ENCODE peak calls at places on chromosomes 1 and 21, in four cellular contexts. C, X, S and Y are unnamed samples.
A peak's percentile ranks its signal among the peaks of the same experiment; 100 is the strongest.

GRCh38 chr1:7389201-7389785 is 381.8 kb upstream of the VAMP3 start:
- DNase-seq in C (no peak), X (no peak), S (no peak), Y (no peak)

GRCh38 chr1:158199840-158200239 is 19.1 kb downstream of the CD1D start:
- DNase-seq in C (no peak), X (no peak), S (no peak), Y (no peak)

GRCh38 chr1:67308136-67308535 is 463 bp downstream of the IL12RB2 start:
- DNase-seq in C (no peak), X (peak; percentile 35), S (no peak), Y (no peak)

GRCh38 chr1:110606784-110607662 is 865 bp upstream of the KCNA2 start:
- DNase-seq in C (no peak), X (peak; percentile 31), S (peak; percentile 31), Y (no peak)

GRCh38 chr1:202029171-202029665 is 18.8 kb downstream of the ELF3 start:
- DNase-seq in C (no peak), X (no peak), S (no peak), Y (no peak)

GRCh38 chr1:115545791-115546733 is 95.7 kb upstream of the VANGL1 start:
- DNase-seq in C (no peak), X (peak; percentile 74), S (peak; percentile 28), Y (peak; percentile 60)

GRCh38 chr1:31667065-31667785 is 22.5 kb upstream of the PEF1 start:
- DNase-seq in C (no peak), X (no peak), S (no peak), Y (no peak)

GRCh38 chr1:247933989-247934388 is 9.3 kb downstream of the OR2AJ1 start:
- DNase-seq in C (no peak), X (no peak), S (no peak), Y (no peak)

GRCh38 chr1:23123528-23123927 is 45.1 kb downstream of the LUZP1 start:
- DNase-seq in C (no peak), X (no peak), S (no peak), Y (peak; percentile 33)

GRCh38 chr1:7707527-7707926 is 63.6 kb upstream of the VAMP3 start:
- DNase-seq in C (no peak), X (no peak), S (no peak), Y (no peak)

GRCh38 chr1:236522937-236523703 is 662 bp upstream of the LGALS8 start:
- DNase-seq in C (no peak), X (peak; percentile 40), S (no peak), Y (peak; percentile 54)

GRCh38 chr1:18341291-18342058 is 139.3 kb upstream of the KLHDC7A start:
- DNase-seq in C (peak; percentile 53), X (no peak), S (no peak), Y (no peak)

GRCh38 chr21:46095106-46095719 is 2.7 kb upstream of the COL6A2 start:
- DNase-seq in C (no peak), X (no peak), S (no peak), Y (no peak)

GRCh38 chr1:19799233-19799876 is 361 bp downstream of the TMCO4 start:
- DNase-seq in C (no peak), X (no peak), S (peak; percentile 85), Y (peak; percentile 56)

GRCh38 chr1:4306559-4307467 is 347.6 kb upstream of the AJAP1 start:
- DNase-seq in C (no peak), X (no peak), S (no peak), Y (no peak)

GRCh38 chr1:229579101-229579651 is 20.7 kb upstream of the ABCB10 start:
- DNase-seq in C (peak; percentile 41), X (no peak), S (no peak), Y (peak; percentile 45)

GRCh38 chr1:20242890-20243479 is 47.7 kb upstream of the VWA5B1 start:
- DNase-seq in C (no peak), X (no peak), S (peak; percentile 20), Y (no peak)

GRCh38 chr1:100419072-100419471 is 66.8 kb downstream of the CDC14A start:
- DNase-seq in C (no peak), X (no peak), S (no peak), Y (no peak)

GRCh38 chr1:47437518-47438320 is at the start of gene FOXD2:
- DNase-seq in C (peak; percentile 59), X (peak; percentile 95), S (peak; percentile 97), Y (peak; percentile 73)

GRCh38 chr21:44780140-44780508 is 21.5 kb downstream of the UBE2G2 start:
- DNase-seq in C (no peak), X (no peak), S (no peak), Y (no peak)

GRCh38 chr21:44779417-44780139 is 22.0 kb downstream of the UBE2G2 start:
- DNase-seq in C (no peak), X (no peak), S (no peak), Y (no peak)

GRCh38 chr21:44778983-44779382 is 22.6 kb downstream of the UBE2G2 start:
- DNase-seq in C (no peak), X (no peak), S (no peak), Y (no peak)

GRCh38 chr21:44778094-44778493 is 23.5 kb downstream of the UBE2G2 start:
- DNase-seq in C (no peak), X (no peak), S (no peak), Y (no peak)

DNA sequence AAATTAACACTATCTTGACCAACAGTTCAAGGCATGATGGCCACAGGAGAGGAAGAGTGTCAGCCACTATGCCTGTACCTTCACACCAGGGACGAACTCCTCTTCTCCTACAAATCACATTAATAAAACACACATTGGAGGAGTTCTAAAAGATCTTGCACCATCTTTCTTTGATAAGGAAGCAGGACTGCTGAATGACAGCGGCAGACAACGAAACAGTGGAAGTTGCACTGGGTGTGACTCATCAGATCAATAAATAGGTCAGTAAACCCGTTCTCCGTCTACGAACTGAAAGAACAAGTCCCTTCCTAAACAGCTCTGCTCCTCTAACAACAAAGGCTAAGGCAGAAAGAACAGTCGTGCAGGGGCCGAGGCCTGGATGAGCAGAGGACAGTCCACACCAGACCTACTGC is 23.1 kb downstream of the UBE2G2 start:
- DNase-seq in C (no peak), X (no peak), S (no peak), Y (peak; percentile 69)
- TF ChIP-seq CREM in C (no peak), X (no peak), S (no peak), Y (peak; percentile 48)

DNA sequence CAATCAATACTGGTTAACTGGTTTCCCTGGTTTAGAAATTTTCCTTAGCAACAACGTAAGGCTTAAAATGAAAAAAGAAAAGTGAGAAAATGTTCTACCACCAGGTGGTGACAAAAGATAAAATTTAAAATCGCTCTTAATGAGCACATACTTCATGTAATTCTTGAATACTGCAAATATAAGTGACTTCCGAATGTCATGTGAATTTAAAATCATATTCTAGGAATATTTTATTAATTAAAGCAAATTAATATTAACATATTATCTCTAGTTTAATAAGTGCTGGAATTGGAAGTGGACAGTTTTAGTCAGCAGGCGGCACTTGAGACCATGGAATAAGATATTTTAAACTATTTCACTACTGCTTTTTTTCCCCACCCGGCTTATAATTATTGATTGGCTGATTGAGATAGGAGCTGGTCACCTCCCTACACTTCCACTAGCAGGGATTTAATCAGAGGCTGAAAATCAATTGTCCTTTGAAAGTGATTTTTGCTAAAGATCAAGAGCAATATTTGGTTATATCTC is 5.0 kb upstream of the ADAMTS1 start:
- DNase-seq in C (peak; percentile 0), X (no peak), S (no peak), Y (peak; percentile 36)
- TF ChIP-seq CREM in C (no peak), X (no peak), S (no peak), Y (no peak)

GRCh38 chr1:194081444-194081843 is 895.0 kb upstream of the B3GALT2 start:
- DNase-seq in C (no peak), X (no peak), S (no peak), Y (no peak)
- TF ChIP-seq CREM in C (no peak), X (no peak), S (no peak), Y (no peak)

GRCh38 chr1:185420588-185421081 is 103.6 kb upstream of the IVNS1ABP start:
- DNase-seq in C (no peak), X (no peak), S (no peak), Y (no peak)
- TF ChIP-seq CREM in C (no peak), X (no peak), S (no peak), Y (no peak)

DNA sequence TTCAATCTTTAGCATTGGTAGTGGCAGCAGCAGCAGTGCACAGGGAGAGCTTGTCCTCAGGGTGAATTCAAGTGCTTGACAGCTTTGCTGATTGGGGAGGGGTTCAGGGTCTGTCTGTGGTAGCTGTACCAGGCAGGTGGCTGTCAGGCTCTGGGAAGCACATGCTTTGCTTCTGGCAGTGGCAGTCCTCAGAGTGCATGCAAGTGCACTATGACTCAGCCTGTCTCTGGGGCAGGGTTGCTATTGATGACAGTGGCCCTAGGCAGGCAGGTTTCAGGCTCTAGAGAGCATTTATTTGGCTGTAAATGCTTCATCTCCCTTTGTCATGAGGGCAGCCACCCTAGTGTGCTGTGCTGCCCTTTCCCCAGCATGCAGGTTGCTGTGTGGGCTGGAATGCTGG is 251.9 kb upstream of the LRRC7 start:
- DNase-seq in C (no peak), X (no peak), S (no peak), Y (no peak)
- TF ChIP-seq CREM in C (no peak), X (no peak), S (no peak), Y (no peak)

DNA sequence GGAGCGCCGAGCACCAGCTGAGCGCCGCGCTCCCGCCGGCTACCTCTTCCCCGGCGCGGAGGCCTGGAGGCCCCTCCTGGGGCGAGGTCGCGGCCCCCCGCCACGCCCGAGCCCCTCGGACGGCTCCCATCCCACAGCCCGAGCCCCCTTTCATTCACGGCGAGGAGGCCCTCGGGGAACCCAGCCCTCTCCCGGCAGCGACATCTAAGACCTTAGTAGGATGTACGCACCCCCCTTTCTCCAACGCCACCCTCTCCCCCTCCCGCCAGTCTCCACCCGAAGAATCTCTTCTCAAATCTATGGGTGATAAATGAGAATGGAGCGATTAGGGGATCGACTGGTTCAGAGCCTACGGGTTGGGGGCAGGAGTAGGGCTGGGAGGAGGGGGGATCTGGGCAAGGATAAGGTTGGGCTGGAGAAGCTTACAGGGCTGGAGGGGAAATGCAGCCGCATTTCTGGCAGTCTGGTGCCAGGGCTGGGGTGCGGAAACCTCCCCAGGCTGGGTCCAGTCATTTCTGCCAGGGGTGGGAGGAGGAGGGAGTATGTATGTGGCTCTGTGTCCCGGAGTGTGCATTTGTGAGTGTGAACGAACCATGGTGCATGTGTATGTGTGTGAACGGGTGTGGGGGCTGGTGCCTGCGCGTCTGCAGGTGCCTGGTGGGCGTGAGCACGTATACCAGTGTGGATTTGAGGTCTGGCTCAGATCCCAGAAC is 10.3 kb downstream of the C1orf216 start:
- DNase-seq in C (no peak), X (peak; percentile 37), S (no peak), Y (no peak)
- TF ChIP-seq CREM in C (no peak), X (no peak), S (no peak), Y (no peak)